ENCODE peak calls at places on chromosomes 5 and 9, in six cellular contexts. L is neuronal stem cell; F is CD8-positive, alpha-beta T cell; D is GM23248; Q is CD4-positive, CD25-positive, alpha-beta regulatory T cell; S is foreskin keratinocyte. N is an unnamed sample.

GRCh38 chr5:130992095-130992494 is 173.0 kb downstream of the HINT1 start:
- DNase-seq in L (peak), F (no peak), D (peak), Q (no peak), S (peak), N (no peak)

GRCh38 chr5:17405976-17406876 is 91.8 kb upstream of the TAF11L2 start:
- DNase-seq in L (no peak), F (no peak), D (peak), Q (no peak), S (peak), N (no peak)

GRCh38 chr5:107809201-107810034 is 138.7 kb upstream of the EFNA5 start:
- DNase-seq in L (no peak), F (no peak), D (peak), Q (no peak), S (no peak), N (no peak)

GRCh38 chr5:135246923-135247795 is 151.9 kb downstream of the MACROH2A1 start:
- DNase-seq in L (no peak), F (no peak), D (peak), Q (no peak), S (peak), N (peak)

GRCh38 chr9:18743421-18743820 is 269.5 kb downstream of the ADAMTSL1 start:
- DNase-seq in L (no peak), F (no peak), D (no peak), Q (no peak), S (no peak), N (no peak)

GRCh38 chr5:135051872-135052271 is 17.8 kb upstream of the PITX1 start:
- DNase-seq in L (no peak), F (no peak), D (no peak), Q (no peak), S (no peak), N (no peak)

GRCh38 chr5:19125956-19126713 is 861.9 kb downstream of the CDH18 start:
- DNase-seq in L (no peak), F (no peak), D (no peak), Q (no peak), S (no peak), N (no peak)

GRCh38 chr5:38831117-38831516 is 14.7 kb upstream of the OSMR start:
- DNase-seq in L (no peak), F (no peak), D (no peak), Q (no peak), S (no peak), N (no peak)

DNA sequence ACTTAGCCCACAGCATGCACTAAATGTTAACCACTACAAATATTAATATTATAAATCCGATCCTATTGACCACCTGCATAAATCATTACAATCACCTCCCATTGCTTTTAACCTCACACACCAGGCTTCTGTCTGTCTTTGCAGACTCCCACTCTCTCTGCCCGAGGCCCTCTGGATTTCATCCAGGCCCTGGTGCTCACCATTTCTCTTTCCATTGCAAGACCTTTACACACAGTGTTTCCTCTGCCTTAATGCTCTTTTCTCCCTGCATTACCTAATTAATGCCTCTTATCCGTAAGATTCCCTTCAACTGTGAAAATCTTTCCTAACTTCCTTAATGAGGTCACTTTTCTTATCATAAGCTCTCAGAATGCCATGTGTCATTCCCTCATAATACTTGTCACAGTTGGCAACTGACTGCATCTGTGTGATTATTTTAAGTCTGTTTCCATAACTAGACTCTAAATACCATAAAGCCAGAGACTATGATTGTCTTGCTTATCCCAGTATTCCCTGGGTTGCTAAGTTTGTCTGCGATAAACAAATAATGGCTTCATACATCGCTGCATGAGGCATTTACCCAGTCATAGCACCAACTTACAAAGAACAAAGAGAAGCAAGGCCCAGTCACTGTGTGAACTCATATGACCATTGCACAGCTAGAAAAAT is 155.1 kb downstream of the CCDC192 start:
- DNase-seq in L (no peak), F (no peak), D (no peak), Q (no peak), S (no peak), N (no peak)
- H3K27ac ChIP-seq in L (no peak), F (no peak), D (no peak), Q (no peak), S (no peak), N (no peak)

DNA sequence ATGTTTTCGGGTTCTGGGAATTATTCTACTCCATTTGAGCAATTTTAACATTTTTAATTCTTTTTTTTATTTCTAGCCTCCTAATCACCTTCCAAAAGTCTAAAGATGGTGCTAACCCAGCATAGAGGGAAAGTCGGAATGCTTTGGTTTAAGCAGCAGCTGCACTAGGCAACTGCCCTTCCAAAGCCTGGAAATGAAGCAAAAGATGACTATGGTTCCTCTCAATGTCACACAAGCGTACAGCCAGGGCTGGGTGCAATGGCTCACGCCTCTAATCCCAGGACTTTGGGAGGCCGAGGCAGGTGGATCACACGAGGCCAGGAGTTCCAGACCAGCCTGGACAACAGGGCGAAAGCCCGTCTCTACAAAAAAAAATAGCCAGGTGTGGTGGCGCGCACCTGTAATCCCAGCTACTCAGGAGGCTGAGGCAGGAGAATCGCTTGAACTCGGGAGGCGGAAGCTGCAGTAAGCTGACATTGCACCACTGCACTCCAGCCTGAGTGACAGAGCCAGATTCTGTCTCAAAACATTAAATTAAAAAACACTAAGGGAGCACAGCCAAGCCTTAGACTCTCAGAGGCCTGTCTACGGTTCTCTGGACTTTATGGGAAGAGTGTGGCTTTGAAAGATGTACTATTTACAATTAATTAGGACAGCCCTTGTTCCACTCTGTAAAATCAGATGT is 33.2 kb downstream of the ADAM19 start:
- DNase-seq in L (no peak), F (no peak), D (no peak), Q (no peak), S (no peak), N (no peak)
- H3K27ac ChIP-seq in L (no peak), F (no peak), D (no peak), Q (peak), S (no peak), N (no peak)

GRCh38 chr9:33163433-33164137 is 3.6 kb downstream of the B4GALT1 start:
- DNase-seq in L (no peak), F (no peak), D (peak), Q (no peak), S (no peak), N (no peak)
- H3K27ac ChIP-seq in L (no peak), F (peak), D (peak), Q (peak), S (peak), N (peak)

GRCh38 chr9:89454498-89455355 is 43.2 kb downstream of the SEMA4D start:
- DNase-seq in L (no peak), F (no peak), D (no peak), Q (no peak), S (no peak), N (no peak)
- H3K27ac ChIP-seq in L (no peak), F (peak), D (no peak), Q (peak), S (no peak), N (no peak)

GRCh38 chr5:173857231-173857630 is 30.9 kb upstream of the CPEB4 start:
- DNase-seq in L (no peak), F (no peak), D (no peak), Q (no peak), S (no peak), N (no peak)

GRCh38 chr5:173858675-173859121 is 29.5 kb upstream of the CPEB4 start:
- DNase-seq in L (no peak), F (no peak), D (no peak), Q (no peak), S (no peak), N (no peak)

GRCh38 chr5:173862047-173862477 is 26.1 kb upstream of the CPEB4 start:
- DNase-seq in L (no peak), F (no peak), D (no peak), Q (no peak), S (no peak), N (no peak)

GRCh38 chr5:173858025-173858674 is 30.0 kb upstream of the CPEB4 start:
- DNase-seq in L (no peak), F (no peak), D (no peak), Q (no peak), S (no peak), N (no peak)

GRCh38 chr5:173859315-173860038 is 28.7 kb upstream of the CPEB4 start:
- DNase-seq in L (no peak), F (no peak), D (no peak), Q (no peak), S (no peak), N (no peak)
- H3K27ac ChIP-seq in L (no peak), F (no peak), D (no peak), Q (no peak), S (no peak), N (peak)

N was measured in epithelial cell of prostate.